ENCODE peak calls at places on chromosomes 1 and 21, in four cellular contexts. J is neural progenitor cell, Y is SJSA1, M is endothelial cell of umbilical vein. Q is an unnamed sample.

GRCh38 chr1:59195151-59195550 is 101.7 kb upstream of the FGGY start:
- DNase-seq in Y (no peak), J (no peak), M (no peak), Q (no peak)

GRCh38 chr1:241972703-241973375 is 15.3 kb downstream of the BECN2 start:
- DNase-seq in Y (no peak), M (no peak), J (peak; percentile 74), Q (no peak)

GRCh38 chr1:233490488-233490887 is 123.4 kb upstream of the KCNK1 start:
- DNase-seq in M (no peak), Y (no peak), J (no peak), Q (no peak)

GRCh38 chr1:233972951-233973635 is 68.6 kb downstream of the SLC35F3 start:
- DNase-seq in Y (no peak), J (no peak), M (no peak), Q (no peak)

GRCh38 chr1:26358411-26359384 is 4.8 kb upstream of the CRYBG2 start:
- DNase-seq in Y (no peak), J (no peak), M (no peak), Q (peak; percentile 91)

GRCh38 chr21:14757533-14758327 is 211.6 kb upstream of the SAMSN1 start:
- DNase-seq in Y (no peak), J (no peak), M (no peak), Q (no peak)

GRCh38 chr1:180953291-180953747 is 40.6 kb downstream of the KIAA1614 start:
- DNase-seq in M (no peak), Y (no peak), J (no peak), Q (no peak)

GRCh38 chr1:1041092-1041503 is 21.2 kb downstream of the AGRN start:
- DNase-seq in M (no peak), Y (no peak), J (peak; percentile 83), Q (no peak)

GRCh38 chr1:218394416-218394815 is 49.3 kb downstream of the TGFB2 start:
- DNase-seq in M (no peak), Y (no peak), J (no peak), Q (no peak)

GRCh38 chr1:184426278-184426674 is 39.4 kb downstream of the C1orf21 start:
- DNase-seq in Y (no peak), J (no peak), M (no peak), Q (no peak)

GRCh38 chr1:54121482-54122130 is 31.2 kb downstream of the CDCP2 start:
- DNase-seq in M (peak; percentile 74), Y (peak; percentile 99), J (peak; percentile 90), Q (peak; percentile 40)

GRCh38 chr1:58932820-58933598 is 149.2 kb upstream of the JUN start:
- DNase-seq in M (no peak), Y (peak; percentile 24), J (no peak), Q (peak; percentile 92)

GRCh38 chr1:43522776-43523480 is 7.8 kb upstream of the PTPRF start:
- DNase-seq in M (no peak), J (no peak), Y (no peak), Q (peak; percentile 89)

GRCh38 chr1:40756523-40756922 is 27.1 kb upstream of the KCNQ4 start:
- DNase-seq in Y (no peak), M (no peak), J (no peak), Q (no peak)

GRCh38 chr1:150021191-150021688 is 10.7 kb upstream of the OTUD7B start:
- DNase-seq in M (peak; percentile 53), J (no peak), Y (no peak), Q (peak; percentile 75)

GRCh38 chr21:34889537-34890257 is 159.4 kb downstream of the RUNX1 start:
- DNase-seq in Y (peak; percentile 88), J (peak; percentile 90), M (peak; percentile 56), Q (peak; percentile 89)
- H3K4me3 ChIP-seq in Y (peak overlapping the region; percentile 88), J (peak overlapping the region; percentile 62), M (peak overlapping the region; percentile 59), Q (peak overlapping the region; percentile 90)

DNA sequence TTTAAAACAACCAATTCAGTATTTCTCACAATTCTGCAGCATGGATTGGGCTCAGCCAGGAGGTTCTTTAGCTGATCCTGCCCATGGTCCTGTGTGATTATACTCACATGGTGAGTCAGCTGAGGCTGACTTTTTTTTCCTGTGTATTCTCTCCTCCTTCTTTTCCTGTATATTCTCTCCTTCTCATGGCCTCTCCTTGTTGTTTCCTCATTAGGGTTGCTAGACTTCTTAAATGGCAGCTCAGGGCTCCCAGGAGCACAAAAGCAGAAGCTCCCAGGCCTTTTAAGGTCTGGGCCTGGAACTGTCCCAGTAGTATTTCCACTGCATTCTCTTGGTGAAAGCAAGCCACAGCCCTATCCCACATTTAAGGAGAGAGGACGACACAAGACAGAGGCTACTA is 26.8 kb downstream of the VANGL1 start:
- DNase-seq in J (no peak), M (no peak), Y (no peak), Q (no peak)
- H3K4me1 ChIP-seq in J (peaks cover under 1% of the 10 kb centered on the region), M (peaks cover 9% of the 10 kb centered on the region), Y (peaks cover 35% of the 10 kb centered on the region), Q (peaks cover 23% of the 10 kb centered on the region)

DNA sequence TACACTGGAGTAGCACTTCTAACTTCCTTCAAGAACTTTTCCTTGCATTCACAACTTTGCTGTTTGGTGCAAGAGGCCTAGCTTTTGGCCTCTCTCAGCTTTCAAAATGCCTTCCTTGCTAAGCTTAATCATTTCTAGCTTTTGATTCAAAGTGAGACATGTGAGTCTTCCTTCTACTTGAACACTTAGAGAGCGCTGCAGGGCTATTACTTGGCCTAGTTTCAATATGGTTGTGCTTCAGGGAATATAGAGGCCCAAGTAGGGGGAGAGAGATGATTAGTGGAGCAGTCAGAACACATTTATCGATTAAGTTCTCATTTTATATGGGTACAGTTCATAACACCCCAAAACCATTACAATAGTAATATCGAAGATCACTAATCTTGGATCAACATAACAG is 12.4 kb downstream of the ANGEL2 start:
- DNase-seq in M (no peak), J (no peak), Y (no peak), Q (no peak)
- H3K36me3 ChIP-seq in M (peaks cover 10% of the 10 kb centered on the region), J (peaks cover 14% of the 10 kb centered on the region), Y (peaks cover 53% of the 10 kb centered on the region), Q (no peaks in the 10 kb centered on the region)

GRCh38 chr1:226436855-226437491 is 29.1 kb upstream of the PARP1 start:
- DNase-seq in M (no peak), J (no peak), Y (no peak), Q (peak; percentile 82)

GRCh38 chr1:226440512-226440911 is 32.6 kb upstream of the PARP1 start:
- DNase-seq in J (no peak), M (no peak), Y (no peak), Q (no peak)

GRCh38 chr1:226438007-226438406 is 30.1 kb upstream of the PARP1 start:
- DNase-seq in J (no peak), Y (no peak), M (peak; percentile 20), Q (no peak)

GRCh38 chr1:226432586-226433360 is 24.9 kb upstream of the PARP1 start:
- DNase-seq in J (no peak), M (no peak), Y (no peak), Q (no peak)

DNA sequence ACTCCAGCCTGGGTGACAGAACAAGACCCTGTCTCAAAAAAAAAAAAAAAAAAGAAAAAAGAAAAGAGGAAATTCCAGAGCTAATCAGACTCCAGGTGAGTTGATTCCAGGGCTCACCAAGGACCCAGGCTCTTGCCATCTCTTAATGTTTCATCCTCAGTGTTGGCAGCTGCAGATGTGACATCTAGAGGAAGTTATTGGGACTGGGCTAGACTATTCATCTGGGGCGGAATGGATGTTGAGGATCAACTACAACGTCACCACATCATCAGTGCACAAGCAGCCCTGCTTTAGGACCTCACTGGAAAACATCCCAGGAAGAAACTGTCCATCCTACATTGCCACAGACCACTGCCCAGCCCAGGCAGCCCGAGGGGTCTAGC is 28.6 kb upstream of the PARP1 start:
- DNase-seq in Y (no peak), J (no peak), M (no peak), Q (no peak)
- H3K4me3 ChIP-seq in Y (no peak overlapping the region), J (no peak overlapping the region), M (no peak overlapping the region), Q (no peak overlapping the region)

DNA sequence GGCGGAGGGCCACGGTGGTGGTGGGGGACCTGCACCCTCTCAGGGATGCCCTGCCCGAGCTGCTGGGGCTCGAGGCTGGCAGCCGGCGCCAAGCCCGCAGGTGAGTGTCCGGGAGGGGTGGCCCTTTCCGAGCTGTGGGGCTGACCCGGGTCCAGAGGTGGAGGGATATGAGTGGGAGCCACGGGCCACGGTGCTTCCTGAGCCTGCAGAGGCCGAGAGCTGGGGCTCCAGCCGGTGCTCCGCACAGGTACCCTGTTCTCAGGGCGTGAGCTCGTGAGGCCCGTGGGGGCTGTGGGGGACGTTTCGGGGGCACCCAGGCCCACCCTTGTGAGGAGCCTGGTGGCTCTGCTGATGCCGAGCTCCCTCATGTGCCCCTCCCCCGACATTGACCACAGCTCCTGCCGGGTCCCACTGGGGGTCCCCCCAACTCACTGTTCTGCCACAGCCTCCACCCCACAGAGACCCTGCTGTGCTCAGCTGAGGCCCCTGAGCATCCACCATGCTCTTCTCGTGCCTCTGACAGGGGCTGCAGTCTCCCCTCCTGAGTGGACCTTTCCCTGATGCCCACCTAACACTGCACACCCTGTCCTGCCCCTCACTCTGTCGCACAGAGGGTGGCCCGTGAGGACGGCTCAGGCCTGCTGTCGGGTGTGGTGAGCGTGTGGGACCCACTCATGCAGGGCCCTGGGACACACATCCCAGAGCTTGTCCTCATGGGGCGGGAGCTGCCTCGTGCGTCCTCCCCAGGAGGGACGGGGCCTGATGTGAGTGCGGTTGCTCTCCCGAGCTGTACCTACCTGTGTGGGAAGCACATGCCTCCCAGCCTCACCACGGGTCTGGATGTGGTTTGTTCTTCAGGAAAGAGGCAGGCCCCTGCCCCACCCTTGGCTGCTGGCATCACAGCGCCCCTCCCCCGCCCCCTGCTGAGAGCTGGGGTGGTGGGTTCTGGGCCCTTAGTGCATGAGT is 27.5 kb downstream of the SLX9 start:
- DNase-seq in Y (no peak), J (no peak), M (no peak), Q (no peak)
- H3K4me1 ChIP-seq in Y (peaks cover 36% of the 10 kb centered on the region), J (no peaks in the 10 kb centered on the region), M (peaks cover 26% of the 10 kb centered on the region), Q (no peaks in the 10 kb centered on the region)

DNA sequence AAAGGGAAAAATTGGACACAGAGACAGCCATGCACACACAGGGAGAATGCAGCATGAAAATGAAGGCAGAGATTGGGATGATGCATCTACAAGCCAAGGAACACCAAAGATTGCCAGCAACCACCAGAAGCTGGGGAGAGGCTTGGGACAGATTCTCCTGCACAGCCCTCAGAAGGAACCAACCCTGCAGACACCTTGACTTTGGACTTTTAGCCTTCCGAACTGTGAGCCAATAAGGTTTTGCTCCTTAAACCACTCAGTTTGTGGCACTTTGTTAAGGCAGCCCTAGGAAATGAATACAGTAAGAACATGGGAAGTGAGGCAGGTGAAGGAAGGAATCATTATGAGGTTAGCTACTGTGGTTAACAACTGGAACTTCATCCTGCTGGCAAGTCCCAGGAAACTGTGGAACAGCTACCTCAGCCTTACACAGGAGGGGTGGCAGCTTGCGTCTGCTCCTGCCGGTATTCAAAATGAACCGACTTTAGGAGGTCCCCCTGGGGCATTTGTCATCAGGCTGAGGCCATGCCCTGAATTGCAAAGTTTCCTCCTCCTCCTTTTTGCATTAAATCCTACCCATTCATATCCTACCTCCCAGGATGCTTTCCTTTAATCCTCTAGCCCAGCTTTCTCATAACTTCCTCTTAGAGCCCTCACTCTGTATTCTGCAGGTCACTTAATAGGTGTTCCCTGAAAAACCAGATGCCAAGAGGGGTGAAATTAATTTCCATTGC is 15.4 kb downstream of the CD247 start:
- DNase-seq in M (no peak), Y (no peak), J (peak; percentile 35), Q (no peak)
- H3K36me3 ChIP-seq in M (no peaks in the 10 kb centered on the region), Y (no peaks in the 10 kb centered on the region), J (no peaks in the 10 kb centered on the region), Q (no peaks in the 10 kb centered on the region)

GRCh38 chr1:159935719-159936283 is 9.6 kb downstream of the IGSF9 start:
- DNase-seq in M (no peak), J (no peak), Y (no peak), Q (no peak)

GRCh38 chr1:159936284-159936904 is 9.0 kb downstream of the IGSF9 start:
- DNase-seq in Y (peak; percentile 66), J (peak; percentile 80), M (peak; percentile 47), Q (peak; percentile 94)

GRCh38 chr1:159938221-159938852 is 7.1 kb downstream of the IGSF9 start:
- DNase-seq in Y (no peak), J (peak; percentile 54), M (no peak), Q (peak; percentile 66)

GRCh38 chr1:159938905-159939587 is 6.4 kb downstream of the IGSF9 start:
- DNase-seq in Y (no peak), M (no peak), J (no peak), Q (no peak)

GRCh38 chr1:159937014-159937750 is 8.2 kb downstream of the IGSF9 start:
- DNase-seq in Y (no peak), M (no peak), J (no peak), Q (peak; percentile 41)
- H3K4me3 ChIP-seq in Y (no peak overlapping the region), M (no peak overlapping the region), J (no peak overlapping the region), Q (no peak overlapping the region)